ENCODE peak calls at places on chromosomes 2 and 18, in four cellular contexts. F is H1, W is IMR-90, Q is mesendoderm. D is an unnamed sample.

GRCh38 chr2:219020604-219021365 is 20.5 kb downstream of the CFAP65 start:
- DNase-seq in Q (no peak), F (no peak), W (no peak), D (no peak)

GRCh38 chr2:208112969-208113368 is 11.4 kb downstream of the CRYGD start:
- DNase-seq in W (no peak), Q (peak; percentile 95), F (peak; percentile 39), D (peak; percentile 85)

GRCh38 chr2:233793465-233794127 is 15.5 kb downstream of the MROH2A start:
- DNase-seq in Q (no peak), W (no peak), F (no peak), D (peak; percentile 21)

GRCh38 chr2:109272461-109272860 is 143.5 kb downstream of the SH3RF3 start:
- DNase-seq in F (no peak), Q (no peak), W (no peak), D (no peak)

GRCh38 chr18:48834421-48835011 is 116.2 kb downstream of the SMAD7 start:
- DNase-seq in W (peak; percentile 96), Q (peak; percentile 93), F (peak; percentile 53), D (peak; percentile 75)

GRCh38 chr2:12152888-12153287 is 406.5 kb downstream of the LPIN1 start:
- DNase-seq in Q (no peak), F (no peak), W (no peak), D (no peak)

GRCh38 chr2:190947139-190947538 is 66.5 kb downstream of the GLS start:
- DNase-seq in W (peak; percentile 40), F (no peak), Q (peak; percentile 47), D (no peak)

GRCh38 chr2:29700560-29700959 is 220.8 kb downstream of the ALK start:
- DNase-seq in Q (no peak), W (peak; percentile 76), F (no peak), D (no peak)

GRCh38 chr18:29145993-29146539 is 969.1 kb upstream of the CDH2 start:
- DNase-seq in F (no peak), Q (no peak), W (no peak), D (no peak)

GRCh38 chr2:149799296-149799695 is 211.7 kb upstream of the MMADHC start:
- DNase-seq in F (no peak), Q (peak; percentile 43), W (no peak), D (no peak)

GRCh38 chr2:216116418-216116817 is 7.3 kb downstream of the XRCC5 start:
- DNase-seq in F (no peak), Q (no peak), W (no peak), D (no peak)

GRCh38 chr2:62202729-62203128 is 6.8 kb downstream of the B3GNT2 start:
- DNase-seq in Q (no peak), W (no peak), F (no peak), D (no peak)

GRCh38 chr18:7872569-7872968 is 305.5 kb downstream of the PTPRM start:
- DNase-seq in F (no peak), W (peak; percentile 62), Q (peak; percentile 45), D (no peak)

GRCh38 chr2:142131016-142131714 is at the start of gene LRP1B:
- DNase-seq in W (peak; percentile 7), Q (peak; percentile 81), F (peak; percentile 3), D (peak; percentile 53)

GRCh38 chr2:23499419-23499818 is 114.4 kb downstream of the KLHL29 start:
- DNase-seq in W (no peak), Q (no peak), F (no peak), D (no peak)

GRCh38 chr2:85248741-85249524 is 78.9 kb downstream of the TGOLN2 start:
- DNase-seq in F (no peak), Q (peak; percentile 61), W (peak; percentile 94), D (no peak)

GRCh38 chr2:191234456-191234855 is 10.7 kb upstream of the MYO1B start:
- DNase-seq in Q (no peak), F (no peak), W (no peak), D (no peak)

DNA sequence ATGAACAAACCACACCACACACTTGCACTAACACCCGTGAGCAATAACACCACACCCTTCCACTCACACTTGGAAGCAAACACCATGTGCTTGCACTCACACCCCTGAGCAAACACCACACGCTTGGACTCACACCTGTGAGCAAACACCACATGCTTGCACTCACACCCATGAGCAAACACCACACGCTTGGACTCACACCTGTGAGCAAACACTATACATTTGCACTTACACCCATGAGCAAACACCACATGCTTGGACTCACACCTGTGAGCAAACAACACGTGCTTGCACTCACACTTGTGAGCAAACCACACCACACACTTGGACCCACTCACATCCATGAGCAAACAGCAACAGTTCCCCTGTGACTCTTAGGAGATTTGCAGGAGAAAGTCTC is 24.4 kb downstream of the SNTG2 start:
- DNase-seq in W (no peak), F (no peak), Q (no peak), D (no peak)
- H4K5ac ChIP-seq in W (no peak overlapping the region), F (no peak overlapping the region), Q (no peak overlapping the region), D (no peak overlapping the region)

GRCh38 chr2:26941486-26941885 is 29.0 kb upstream of the MAPRE3 start:
- DNase-seq in W (no peak), F (no peak), Q (no peak), D (no peak)

GRCh38 chr2:26948800-26949199 is 21.6 kb upstream of the MAPRE3 start:
- DNase-seq in Q (no peak), W (no peak), F (no peak), D (no peak)

GRCh38 chr2:26942543-26943295 is 27.7 kb upstream of the MAPRE3 start:
- DNase-seq in Q (peak; percentile 87), W (peak; percentile 48), F (peak; percentile 69), D (peak; percentile 86)

GRCh38 chr2:26946841-26947784 is 23.3 kb upstream of the MAPRE3 start:
- DNase-seq in F (no peak), Q (no peak), W (peak; percentile 39), D (no peak)

GRCh38 chr2:26945991-26946750 is 24.3 kb upstream of the MAPRE3 start:
- DNase-seq in W (no peak), Q (no peak), F (no peak), D (no peak)
- H2BK5ac ChIP-seq in W (no peak overlapping the region), Q (no peak overlapping the region), F (no peak overlapping the region), D (no peak overlapping the region)

DNA sequence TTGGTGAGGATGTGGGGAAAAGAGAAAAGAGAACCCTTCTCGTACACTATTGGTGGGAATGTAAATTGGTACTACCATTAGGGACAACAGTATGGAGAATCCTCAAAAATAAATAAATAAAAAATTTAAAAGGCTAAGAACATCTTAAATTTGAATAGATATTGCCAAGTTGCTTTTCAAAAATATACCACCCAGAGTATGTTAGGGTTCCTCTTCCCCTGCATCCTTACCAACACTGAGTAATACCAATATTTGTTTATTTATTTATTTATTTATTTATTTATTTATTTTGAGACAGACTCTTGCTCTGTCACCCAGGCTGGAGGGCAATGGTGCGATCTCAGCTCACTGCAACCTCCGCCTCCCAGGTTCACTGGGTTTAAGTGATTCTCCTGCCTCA is 5.5 kb upstream of the NRBP1 start:
- DNase-seq in W (no peak), Q (no peak), F (no peak), D (no peak)
- H4K5ac ChIP-seq in W (no peak overlapping the region), Q (no peak overlapping the region), F (no peak overlapping the region), D (no peak overlapping the region)

GRCh38 chr2:49178656-49179055 is 24.3 kb upstream of the FSHR start:
- DNase-seq in W (no peak), F (no peak), Q (no peak), D (no peak)
- H2BK5ac ChIP-seq in W (no peak overlapping the region), F (no peak overlapping the region), Q (no peak overlapping the region), D (no peak overlapping the region)

GRCh38 chr18:59663096-59663495 is 34.1 kb downstream of the CCBE1 start:
- DNase-seq in W (no peak), F (no peak), Q (no peak), D (no peak)
- H4K5ac ChIP-seq in W (no peak overlapping the region), F (no peak overlapping the region), Q (no peak overlapping the region), D (no peak overlapping the region)

GRCh38 chr2:217695033-217695520 is 307.7 kb downstream of the TNS1 start:
- DNase-seq in Q (no peak), F (no peak), W (peak; percentile 97), D (no peak)
- H2BK5ac ChIP-seq in Q (no peak overlapping the region), F (no peak overlapping the region), W (peak overlapping the region; percentile 95), D (no peak overlapping the region)

GRCh38 chr2:28394997-28395333 is 2.3 kb downstream of the FOSL2 start:
- DNase-seq in Q (no peak), W (no peak), F (no peak), D (no peak)

GRCh38 chr2:28399289-28399688 is 6.6 kb downstream of the FOSL2 start:
- DNase-seq in Q (no peak), F (no peak), W (no peak), D (no peak)

GRCh38 chr2:28398101-28398834 is 5.6 kb downstream of the FOSL2 start:
- DNase-seq in F (no peak), W (peak; percentile 74), Q (no peak), D (no peak)

GRCh38 chr2:28395334-28396061 is 2.8 kb downstream of the FOSL2 start:
- DNase-seq in F (no peak), Q (no peak), W (peak; percentile 56), D (no peak)

GRCh38 chr2:28397043-28397381 is 4.4 kb downstream of the FOSL2 start:
- DNase-seq in F (no peak), W (no peak), Q (no peak), D (no peak)
- H4K5ac ChIP-seq in F (no peak overlapping the region), W (no peak overlapping the region), Q (no peak overlapping the region), D (no peak overlapping the region)

DNA sequence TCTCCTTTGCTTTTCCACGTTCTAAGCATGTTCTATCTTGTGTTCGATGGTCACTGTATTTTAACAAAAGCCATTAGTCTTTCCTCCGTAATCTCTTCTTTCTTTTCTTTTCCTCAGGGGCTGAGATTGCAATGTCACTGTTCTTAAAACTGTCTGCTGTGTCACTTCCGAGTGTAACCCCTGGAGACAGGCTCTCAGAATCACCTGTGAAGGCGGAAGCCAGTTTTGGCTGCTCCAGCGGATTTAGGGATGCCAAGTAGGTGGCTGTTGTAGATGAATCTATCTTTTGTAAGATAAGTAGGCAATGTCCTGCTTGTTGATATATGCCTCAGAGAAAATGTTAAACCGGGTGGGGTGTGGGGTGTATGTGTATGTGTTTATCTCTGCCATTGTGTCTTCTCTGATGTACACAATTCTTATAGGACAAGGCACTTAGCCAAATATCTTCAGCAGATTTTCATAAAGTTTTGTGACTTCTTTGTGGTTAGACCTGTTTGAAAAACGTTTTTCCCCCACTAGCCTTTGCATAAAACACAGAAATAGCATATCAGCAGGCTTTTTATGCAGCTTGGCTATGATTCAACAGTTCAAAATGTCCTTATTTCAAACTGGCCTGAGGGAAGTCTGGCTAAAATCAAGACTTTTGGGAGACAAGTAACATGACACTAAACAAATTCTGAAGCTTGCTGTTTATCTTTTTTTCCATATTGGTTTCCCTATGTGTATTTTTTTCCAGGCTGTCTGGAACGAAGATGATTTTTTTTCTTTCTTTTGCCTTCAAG is 94.9 kb upstream of the L3MBTL4 start:
- DNase-seq in Q (peak; percentile 40), W (no peak), F (no peak), D (no peak)
- H2BK5ac ChIP-seq in Q (no peak overlapping the region), W (no peak overlapping the region), F (no peak overlapping the region), D (no peak overlapping the region)

D was measured in H9.